ENCODE peak calls at places on chromosomes 13 and 19, in eight cellular contexts. One of them, this sample, is unnamed.

GRCh38 chr13:29859971-29860370 is 9.6 kb upstream of the UBL3 start:
- DNase-seq in hepatocyte: no peak
- DNase-seq in aorta: no peak
- DNase-seq in HL-60: peak; percentile 84
- DNase-seq in fibroblast of lung: peak; percentile 28
- DNase-seq in stomach: no peak
- DNase-seq in SJSA1: no peak
- DNase-seq in esophagus squamous epithelium: no peak
- DNase-seq in this sample: no peak

GRCh38 chr13:37960427-37960826 is 90.9 kb upstream of the TRPC4 start:
- DNase-seq in hepatocyte: no peak
- DNase-seq in SJSA1: no peak
- DNase-seq in aorta: no peak
- DNase-seq in fibroblast of lung: no peak
- DNase-seq in HL-60: no peak
- DNase-seq in stomach: no peak
- DNase-seq in esophagus squamous epithelium: no peak
- DNase-seq in this sample: no peak

GRCh38 chr13:106381083-106381482 is 154.4 kb downstream of the EFNB2 start:
- DNase-seq in HL-60: no peak
- DNase-seq in esophagus squamous epithelium: no peak
- DNase-seq in stomach: peak; percentile 50
- DNase-seq in aorta: no peak
- DNase-seq in hepatocyte: peak; percentile 75
- DNase-seq in SJSA1: no peak
- DNase-seq in fibroblast of lung: no peak
- DNase-seq in this sample: no peak

GRCh38 chr13:102045713-102046112 is 356.1 kb downstream of the FGF14 start:
- DNase-seq in stomach: no peak
- DNase-seq in aorta: no peak
- DNase-seq in SJSA1: no peak
- DNase-seq in esophagus squamous epithelium: no peak
- DNase-seq in HL-60: no peak
- DNase-seq in fibroblast of lung: no peak
- DNase-seq in hepatocyte: no peak
- DNase-seq in this sample: no peak

GRCh38 chr19:7326105-7326877 is 22.4 kb upstream of the ARHGEF18 start:
- DNase-seq in HL-60: peak; percentile 37
- DNase-seq in aorta: no peak
- DNase-seq in stomach: no peak
- DNase-seq in fibroblast of lung: peak; percentile 11
- DNase-seq in hepatocyte: peak; percentile 30
- DNase-seq in esophagus squamous epithelium: no peak
- DNase-seq in SJSA1: no peak
- DNase-seq in this sample: no peak

GRCh38 chr13:19658192-19658591 is 24.7 kb downstream of the MPHOSPH8 start:
- DNase-seq in HL-60: no peak
- DNase-seq in fibroblast of lung: no peak
- DNase-seq in hepatocyte: no peak
- DNase-seq in SJSA1: no peak
- DNase-seq in esophagus squamous epithelium: no peak
- DNase-seq in stomach: no peak
- DNase-seq in aorta: no peak
- DNase-seq in this sample: no peak

GRCh38 chr13:50512602-50513527 is 330.6 kb downstream of the DLEU7 start:
- DNase-seq in aorta: peak; percentile 79
- DNase-seq in hepatocyte: peak; percentile 51
- DNase-seq in HL-60: peak; percentile 85
- DNase-seq in SJSA1: no peak
- DNase-seq in stomach: peak; percentile 77
- DNase-seq in fibroblast of lung: peak; percentile 70
- DNase-seq in esophagus squamous epithelium: peak; percentile 23
- DNase-seq in this sample: no peak

GRCh38 chr19:52190679-52191293 is 934 bp downstream of the PPP2R1A start:
- DNase-seq in HL-60: peak; percentile 23
- DNase-seq in aorta: peak; percentile 56
- DNase-seq in fibroblast of lung: peak; percentile 51
- DNase-seq in stomach: peak; percentile 29
- DNase-seq in SJSA1: peak; percentile 57
- DNase-seq in esophagus squamous epithelium: no peak
- DNase-seq in hepatocyte: no peak
- DNase-seq in this sample: no peak

GRCh38 chr13:33279898-33280549 is 5.5 kb downstream of the STARD13 start:
- DNase-seq in esophagus squamous epithelium: no peak
- DNase-seq in aorta: no peak
- DNase-seq in stomach: no peak
- DNase-seq in fibroblast of lung: peak; percentile 64
- DNase-seq in HL-60: no peak
- DNase-seq in SJSA1: peak; percentile 80
- DNase-seq in hepatocyte: peak; percentile 50
- DNase-seq in this sample: no peak

GRCh38 chr19:44807162-44807561 is 1.7 kb upstream of the BCAM start:
- DNase-seq in hepatocyte: peak; percentile 82
- DNase-seq in SJSA1: no peak
- DNase-seq in fibroblast of lung: no peak
- DNase-seq in aorta: no peak
- DNase-seq in HL-60: no peak
- DNase-seq in esophagus squamous epithelium: no peak
- DNase-seq in stomach: peak; percentile 58
- DNase-seq in this sample: no peak

GRCh38 chr13:21033224-21033855 is 28.0 kb downstream of the LATS2 start:
- DNase-seq in HL-60: no peak
- DNase-seq in stomach: peak; percentile 69
- DNase-seq in fibroblast of lung: peak; percentile 66
- DNase-seq in aorta: no peak
- DNase-seq in hepatocyte: no peak
- DNase-seq in SJSA1: no peak
- DNase-seq in esophagus squamous epithelium: no peak
- DNase-seq in this sample: no peak

GRCh38 chr19:48501961-48502719 is 9.5 kb downstream of the LMTK3 start:
- DNase-seq in SJSA1: no peak
- DNase-seq in HL-60: peak; percentile 84
- DNase-seq in aorta: peak; percentile 86
- DNase-seq in esophagus squamous epithelium: peak; percentile 61
- DNase-seq in hepatocyte: peak; percentile 97
- DNase-seq in stomach: peak; percentile 95
- DNase-seq in fibroblast of lung: no peak
- DNase-seq in this sample: no peak

GRCh38 chr13:33483471-33483870 is 197.9 kb upstream of the STARD13 start:
- DNase-seq in SJSA1: no peak
- DNase-seq in fibroblast of lung: no peak
- DNase-seq in stomach: no peak
- DNase-seq in HL-60: no peak
- DNase-seq in hepatocyte: no peak
- DNase-seq in esophagus squamous epithelium: no peak
- DNase-seq in aorta: no peak
- DNase-seq in this sample: no peak

GRCh38 chr19:6663236-6664187 is 6.4 kb downstream of the TNFSF14 start:
- DNase-seq in aorta: no peak
- DNase-seq in fibroblast of lung: no peak
- DNase-seq in hepatocyte: no peak
- DNase-seq in stomach: no peak
- DNase-seq in HL-60: no peak
- DNase-seq in SJSA1: no peak
- DNase-seq in esophagus squamous epithelium: no peak
- DNase-seq in this sample: no peak

GRCh38 chr19:13396256-13397080 is 109.8 kb downstream of the CACNA1A start:
- DNase-seq in SJSA1: peak; percentile 49
- DNase-seq in stomach: no peak
- DNase-seq in aorta: peak; percentile 71
- DNase-seq in hepatocyte: peak; percentile 61
- DNase-seq in esophagus squamous epithelium: no peak
- DNase-seq in fibroblast of lung: peak; percentile 85
- DNase-seq in HL-60: no peak
- DNase-seq in this sample: peak; percentile 8

GRCh38 chr19:40005670-40006272 is 8.9 kb downstream of the ZNF546 start:
- DNase-seq in fibroblast of lung: no peak
- DNase-seq in SJSA1: no peak
- DNase-seq in hepatocyte: no peak
- DNase-seq in HL-60: no peak
- DNase-seq in esophagus squamous epithelium: no peak
- DNase-seq in stomach: no peak
- DNase-seq in aorta: no peak
- DNase-seq in this sample: no peak

GRCh38 chr19:55245236-55245904 is 13.4 kb downstream of the PPP6R1 start:
- DNase-seq in hepatocyte: no peak
- DNase-seq in esophagus squamous epithelium: no peak
- DNase-seq in aorta: peak; percentile 21
- DNase-seq in fibroblast of lung: no peak
- DNase-seq in SJSA1: peak; percentile 39
- DNase-seq in stomach: no peak
- DNase-seq in HL-60: no peak
- DNase-seq in this sample: no peak
- H3K27ac ChIP-seq in hepatocyte: no peak overlapping the region
- H3K27ac ChIP-seq in esophagus squamous epithelium: no peak overlapping the region
- H3K27ac ChIP-seq in aorta: no peak overlapping the region
- H3K27ac ChIP-seq in fibroblast of lung: no peak overlapping the region
- H3K27ac ChIP-seq in SJSA1: no peak overlapping the region
- H3K27ac ChIP-seq in stomach: no peak overlapping the region
- H3K27ac ChIP-seq in HL-60: no peak overlapping the region
- H3K27ac ChIP-seq in this sample: no peak overlapping the region

GRCh38 chr19:4374451-4375163 is 25.7 kb downstream of the SH3GL1 start:
- DNase-seq in fibroblast of lung: peak; percentile 95
- DNase-seq in aorta: peak; percentile 90
- DNase-seq in esophagus squamous epithelium: no peak
- DNase-seq in HL-60: peak; percentile 60
- DNase-seq in stomach: peak; percentile 73
- DNase-seq in hepatocyte: peak; percentile 86
- DNase-seq in SJSA1: peak; percentile 92
- DNase-seq in this sample: no peak
- H3K27ac ChIP-seq in fibroblast of lung: peak overlapping the region; percentile 77
- H3K27ac ChIP-seq in aorta: peak overlapping the region; percentile 69
- H3K27ac ChIP-seq in esophagus squamous epithelium: peak overlapping the region; percentile 92
- H3K27ac ChIP-seq in HL-60: peak overlapping the region; percentile 74
- H3K27ac ChIP-seq in stomach: peak overlapping the region; percentile 87
- H3K27ac ChIP-seq in hepatocyte: peak overlapping the region; percentile 97
- H3K27ac ChIP-seq in SJSA1: peak overlapping the region; percentile 85
- H3K27ac ChIP-seq in this sample: peak overlapping the region; percentile 95

GRCh38 chr19:51124216-51124615 is 490 bp upstream of the SIGLEC9 start:
- DNase-seq in hepatocyte: no peak
- DNase-seq in SJSA1: no peak
- DNase-seq in aorta: peak; percentile 19
- DNase-seq in esophagus squamous epithelium: no peak
- DNase-seq in stomach: no peak
- DNase-seq in HL-60: no peak
- DNase-seq in fibroblast of lung: no peak
- DNase-seq in this sample: no peak

GRCh38 chr19:51124729-51125128 is at the start of gene SIGLEC9:
- DNase-seq in HL-60: peak; percentile 27
- DNase-seq in hepatocyte: no peak
- DNase-seq in SJSA1: no peak
- DNase-seq in esophagus squamous epithelium: no peak
- DNase-seq in aorta: peak; percentile 88
- DNase-seq in fibroblast of lung: no peak
- DNase-seq in stomach: no peak
- DNase-seq in this sample: no peak

GRCh38 chr19:51123381-51124186 is 1.1 kb upstream of the SIGLEC9 start:
- DNase-seq in aorta: peak; percentile 61
- DNase-seq in HL-60: peak; percentile 89
- DNase-seq in SJSA1: no peak
- DNase-seq in fibroblast of lung: no peak
- DNase-seq in stomach: peak; percentile 50
- DNase-seq in hepatocyte: no peak
- DNase-seq in esophagus squamous epithelium: no peak
- DNase-seq in this sample: no peak

GRCh38 chr19:51121257-51121656 is 3.4 kb upstream of the SIGLEC9 start:
- DNase-seq in fibroblast of lung: no peak
- DNase-seq in SJSA1: no peak
- DNase-seq in hepatocyte: no peak
- DNase-seq in esophagus squamous epithelium: no peak
- DNase-seq in HL-60: peak; percentile 56
- DNase-seq in aorta: peak; percentile 50
- DNase-seq in stomach: no peak
- DNase-seq in this sample: no peak

GRCh38 chr19:51122112-51122981 is 2.4 kb upstream of the SIGLEC9 start:
- DNase-seq in HL-60: no peak
- DNase-seq in esophagus squamous epithelium: no peak
- DNase-seq in SJSA1: no peak
- DNase-seq in hepatocyte: no peak
- DNase-seq in fibroblast of lung: no peak
- DNase-seq in aorta: peak; percentile 62
- DNase-seq in stomach: no peak
- DNase-seq in this sample: no peak
- H3K27ac ChIP-seq in HL-60: peak overlapping the region; percentile 63
- H3K27ac ChIP-seq in esophagus squamous epithelium: no peak overlapping the region
- H3K27ac ChIP-seq in SJSA1: no peak overlapping the region
- H3K27ac ChIP-seq in hepatocyte: no peak overlapping the region
- H3K27ac ChIP-seq in fibroblast of lung: no peak overlapping the region
- H3K27ac ChIP-seq in aorta: no peak overlapping the region
- H3K27ac ChIP-seq in stomach: no peak overlapping the region
- H3K27ac ChIP-seq in this sample: no peak overlapping the region

GRCh38 chr19:1361601-1362384 is 21.9 kb upstream of the NDUFS7 start:
- DNase-seq in fibroblast of lung: peak; percentile 80
- DNase-seq in hepatocyte: no peak
- DNase-seq in stomach: no peak
- DNase-seq in SJSA1: no peak
- DNase-seq in HL-60: no peak
- DNase-seq in aorta: no peak
- DNase-seq in esophagus squamous epithelium: no peak
- DNase-seq in this sample: no peak

GRCh38 chr19:1364070-1364719 is 19.5 kb upstream of the NDUFS7 start:
- DNase-seq in HL-60: peak; percentile 26
- DNase-seq in fibroblast of lung: no peak
- DNase-seq in hepatocyte: no peak
- DNase-seq in SJSA1: no peak
- DNase-seq in esophagus squamous epithelium: no peak
- DNase-seq in stomach: no peak
- DNase-seq in aorta: no peak
- DNase-seq in this sample: no peak

GRCh38 chr19:1362385-1363257 is 21.1 kb upstream of the NDUFS7 start:
- DNase-seq in hepatocyte: no peak
- DNase-seq in esophagus squamous epithelium: no peak
- DNase-seq in HL-60: no peak
- DNase-seq in fibroblast of lung: no peak
- DNase-seq in SJSA1: no peak
- DNase-seq in stomach: no peak
- DNase-seq in aorta: no peak
- DNase-seq in this sample: no peak

GRCh38 chr19:1365306-1365963 is 18.3 kb upstream of the NDUFS7 start:
- DNase-seq in fibroblast of lung: no peak
- DNase-seq in HL-60: no peak
- DNase-seq in stomach: no peak
- DNase-seq in aorta: no peak
- DNase-seq in hepatocyte: no peak
- DNase-seq in esophagus squamous epithelium: no peak
- DNase-seq in SJSA1: no peak
- DNase-seq in this sample: no peak

DNA sequence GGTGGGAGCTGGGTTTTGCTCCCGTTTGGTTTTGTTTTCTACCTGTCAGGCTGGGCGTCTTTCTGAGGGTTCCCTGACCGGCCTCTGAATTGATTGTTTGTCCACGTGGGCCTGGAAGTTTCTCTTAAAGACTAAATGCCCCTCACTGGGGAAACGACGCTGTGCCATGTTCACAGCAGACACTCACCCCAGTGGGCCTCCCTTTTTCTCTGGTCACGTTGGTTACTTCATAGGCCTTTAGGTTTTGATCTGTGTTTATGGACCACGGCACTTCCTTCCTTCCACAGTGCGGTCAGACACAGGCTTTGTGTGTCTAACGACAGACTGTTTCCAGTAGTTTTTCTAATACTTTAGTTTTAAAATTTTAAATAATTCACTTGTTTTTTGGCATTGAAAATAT is 20.1 kb upstream of the NDUFS7 start:
- DNase-seq in esophagus squamous epithelium: no peak
- DNase-seq in stomach: no peak
- DNase-seq in fibroblast of lung: no peak
- DNase-seq in aorta: no peak
- DNase-seq in hepatocyte: no peak
- DNase-seq in HL-60: peak; percentile 63
- DNase-seq in SJSA1: no peak
- DNase-seq in this sample: no peak
- H3K27ac ChIP-seq in esophagus squamous epithelium: no peak overlapping the region
- H3K27ac ChIP-seq in stomach: no peak overlapping the region
- H3K27ac ChIP-seq in fibroblast of lung: no peak overlapping the region
- H3K27ac ChIP-seq in aorta: no peak overlapping the region
- H3K27ac ChIP-seq in hepatocyte: no peak overlapping the region
- H3K27ac ChIP-seq in HL-60: peak overlapping the region; percentile 72
- H3K27ac ChIP-seq in SJSA1: no peak overlapping the region
- H3K27ac ChIP-seq in this sample: peak overlapping the region; percentile 17

This sample was measured in substantia nigra.